ENCODE peak calls at places on chromosomes 3 and 15, in ten cellular contexts. O is T-helper 22 cell, J is HEK293T, S is HFFc6, N is epithelial cell of esophagus, K is NCI-H446, W is neural crest cell, C is ACHN, I is T-helper 9 cell, P is Panc1. E is an unnamed sample.

GRCh38 chr15:98440917-98441316 is 207.4 kb upstream of the IGF1R start:
- DNase-seq in O (no peak), P (no peak), I (no peak), K (no peak), J (no peak), S (no peak), N (peak), W (no peak), C (no peak), E (no peak)

GRCh38 chr15:68186671-68187397 is 18.3 kb downstream of the CALML4 start:
- DNase-seq in J (no peak), I (no peak), K (peak), C (no peak), O (no peak), W (no peak), N (peak), P (no peak), S (peak), E (no peak)

GRCh38 chr3:48563382-48563918 is at the start of gene UCN2:
- DNase-seq in N (no peak), J (no peak), S (peak), C (peak), K (no peak), O (no peak), W (no peak), P (no peak), I (no peak), E (no peak)

GRCh38 chr3:115146032-115146417 is 1.1 kb downstream of the ZBTB20 start:
- DNase-seq in I (peak), S (peak), C (peak), K (peak), W (peak), N (peak), J (peak), O (peak), P (peak), E (peak)

GRCh38 chr3:42852443-42852842 is 23.2 kb downstream of the CYP8B1 start:
- DNase-seq in C (no peak), W (no peak), J (no peak), O (no peak), N (peak), I (no peak), S (no peak), K (no peak), P (no peak), E (no peak)

GRCh38 chr3:1072040-1072439 is 20.8 kb upstream of the CNTN6 start:
- DNase-seq in O (no peak), J (no peak), S (no peak), N (no peak), P (no peak), K (no peak), W (no peak), I (no peak), C (no peak), E (no peak)

GRCh38 chr15:40192942-40193341 is 32.1 kb downstream of the BUB1B start:
- DNase-seq in C (no peak), I (no peak), S (peak), O (no peak), W (no peak), K (peak), J (no peak), P (no peak), N (peak), E (no peak)

GRCh38 chr15:62059818-62060115 is 480 bp downstream of the VPS13C start:
- DNase-seq in N (peak), W (peak), K (no peak), P (no peak), J (peak), S (peak), O (peak), C (peak), I (peak), E (no peak)

GRCh38 chr3:53196575-53197407 is 35.8 kb downstream of the PRKCD start:
- DNase-seq in K (no peak), I (no peak), O (no peak), J (no peak), N (peak), S (no peak), W (no peak), C (peak), P (no peak), E (no peak)

GRCh38 chr3:181040030-181040429 is 50.5 kb upstream of the DNAJC19 start:
- DNase-seq in N (no peak), I (no peak), S (no peak), K (no peak), C (no peak), P (no peak), J (no peak), O (no peak), W (no peak), E (no peak)

GRCh38 chr15:60520825-60521368 is 42.0 kb upstream of the ICE2 start:
- DNase-seq in K (peak), I (peak), W (peak), P (peak), O (peak), J (peak), S (peak), N (peak), C (peak), E (peak)

GRCh38 chr3:142850395-142851023 is 38.4 kb downstream of the PCOLCE2 start:
- DNase-seq in J (no peak), K (peak), O (no peak), C (peak), N (peak), W (no peak), S (peak), P (peak), I (no peak), E (no peak)

GRCh38 chr15:85475317-85475701 is 94.9 kb downstream of the AKAP13 start:
- DNase-seq in C (no peak), S (no peak), J (no peak), I (no peak), P (no peak), N (peak), O (no peak), K (no peak), W (no peak), E (no peak)

GRCh38 chr15:40454904-40455391 is 14.2 kb downstream of the BAHD1 start:
- DNase-seq in S (peak), P (no peak), N (peak), W (no peak), K (no peak), I (no peak), O (no peak), J (no peak), C (peak), E (no peak)

GRCh38 chr3:161222662-161223061 is 1.6 kb downstream of the NMD3 start:
- DNase-seq in S (no peak), J (no peak), I (no peak), W (no peak), P (no peak), O (no peak), K (no peak), N (no peak), C (no peak), E (no peak)

GRCh38 chr15:98776607-98777281 is 128.4 kb downstream of the IGF1R start:
- DNase-seq in K (no peak), J (peak), O (no peak), I (no peak), C (peak), N (peak), W (no peak), S (no peak), P (no peak), E (peak)

GRCh38 chr3:158977497-158977896 is 175.6 kb downstream of the MFSD1 start:
- DNase-seq in J (no peak), P (no peak), C (no peak), K (no peak), S (no peak), O (no peak), W (no peak), I (no peak), N (no peak), E (peak)

GRCh38 chr3:99920530-99921376 is 103.1 kb downstream of the CMSS1 start:
- DNase-seq in S (no peak), O (no peak), N (peak), I (no peak), W (no peak), J (no peak), K (peak), P (no peak), C (peak), E (no peak)

GRCh38 chr3:152309031-152309430 is 40.3 kb downstream of the MBNL1 start:
- DNase-seq in N (no peak), J (no peak), P (no peak), K (no peak), O (no peak), S (no peak), I (no peak), W (no peak), C (no peak), E (no peak)

GRCh38 chr3:179029096-179029495 is 42.5 kb downstream of the ZMAT3 start:
- DNase-seq in C (no peak), I (no peak), O (no peak), N (no peak), S (no peak), P (no peak), K (no peak), J (no peak), W (no peak), E (no peak)

GRCh38 chr15:66221126-66221525 is 32.4 kb downstream of the MEGF11 start:
- DNase-seq in W (no peak), C (no peak), I (no peak), J (no peak), K (no peak), S (no peak), O (no peak), P (no peak), N (no peak), E (no peak)

GRCh38 chr3:129034650-129035049 is 25.9 kb upstream of the GP9 start:
- DNase-seq in C (no peak), P (no peak), S (no peak), W (no peak), K (no peak), N (no peak), I (no peak), O (no peak), J (peak), E (no peak)

GRCh38 chr3:38142959-38143358 is 4.5 kb downstream of the MYD88 start:
- DNase-seq in I (no peak), W (no peak), K (no peak), N (no peak), C (no peak), O (no peak), P (no peak), J (no peak), S (no peak), E (no peak)

GRCh38 chr3:61612211-61612995 is 51.0 kb downstream of the PTPRG start:
- DNase-seq in S (peak), O (no peak), I (no peak), W (no peak), K (no peak), C (peak), N (no peak), P (no peak), J (no peak), E (no peak)